ENCODE peak calls at places on chromosomes 2 and 18, in ten cellular contexts. T is B cell; G is tibial nerve; M is progenitor cell of endocrine pancreas; U is AG10803; X is astrocyte of the spinal cord; P is mucosa of descending colon; O is A549; B is CD4-positive, alpha-beta T cell; Z is pancreas. D is an unnamed sample.

GRCh38 chr2:237725661-237726060 is 72.9 kb upstream of the RBM44 start:
- DNase-seq in T (no peak), G (no peak), M (no peak), U (no peak), X (no peak), P (no peak), O (no peak), B (no peak), Z (no peak), D (no peak)

GRCh38 chr18:10401489-10401888 is 52.9 kb upstream of the APCDD1 start:
- DNase-seq in T (no peak), G (no peak), M (no peak), U (no peak), X (no peak), P (no peak), O (no peak), B (no peak), Z (no peak), D (no peak)

GRCh38 chr18:74512321-74513053 is 16.3 kb downstream of the CNDP2 start:
- DNase-seq in T (no peak), G (no peak), M (no peak), U (no peak), X (no peak), P (no peak), O (no peak), B (no peak), Z (no peak), D (no peak)

GRCh38 chr2:207694811-207695281 is 16.6 kb upstream of the CCNYL1 start:
- DNase-seq in T (no peak), G (no peak), M (no peak), U (peak), X (no peak), P (no peak), O (no peak), B (no peak), Z (no peak), D (no peak)

GRCh38 chr2:18721038-18721922 is 131.9 kb upstream of the NT5C1B start:
- DNase-seq in T (no peak), G (no peak), M (no peak), U (no peak), X (peak), P (no peak), O (no peak), B (no peak), Z (no peak), D (peak)

GRCh38 chr2:42618972-42619371 is 50.5 kb downstream of the MTA3 start:
- DNase-seq in T (no peak), G (no peak), M (no peak), U (peak), X (peak), P (no peak), O (peak), B (no peak), Z (no peak), D (peak)

GRCh38 chr2:219513787-219514186 is 495 bp upstream of the ASIC4 start:
- DNase-seq in T (no peak), G (no peak), M (no peak), U (no peak), X (no peak), P (no peak), O (no peak), B (no peak), Z (no peak), D (no peak)

GRCh38 chr18:13629841-13630747 is 96.3 kb downstream of the FAM210A start:
- DNase-seq in T (peak), G (peak), M (peak), U (peak), X (peak), P (no peak), O (peak), B (peak), Z (no peak), D (peak)

GRCh38 chr2:108364676-108365297 is 13.0 kb upstream of the SULT1C4 start:
- DNase-seq in T (no peak), G (no peak), M (no peak), U (peak), X (no peak), P (no peak), O (peak), B (no peak), Z (no peak), D (peak)

GRCh38 chr2:189204322-189204941 is 24.9 kb upstream of the COL5A2 start:
- DNase-seq in T (no peak), G (no peak), M (no peak), U (peak), X (peak), P (no peak), O (peak), B (no peak), Z (no peak), D (no peak)

GRCh38 chr18:58221060-58221725 is 177.2 kb downstream of the NEDD4L start:
- DNase-seq in T (no peak), G (no peak), M (no peak), U (peak), X (peak), P (no peak), O (peak), B (no peak), Z (no peak), D (no peak)

GRCh38 chr2:230134496-230135073 is 65.9 kb upstream of the SLC16A14 start:
- DNase-seq in T (no peak), G (no peak), M (no peak), U (peak), X (peak), P (no peak), O (peak), B (no peak), Z (no peak), D (peak)

GRCh38 chr18:41532344-41533086 is 422.5 kb upstream of the PIK3C3 start:
- DNase-seq in T (no peak), G (no peak), M (no peak), U (no peak), X (peak), P (no peak), O (no peak), B (no peak), Z (no peak), D (peak)

GRCh38 chr2:32825291-32825712 is 121.5 kb upstream of the LTBP1 start:
- DNase-seq in T (no peak), G (peak), M (no peak), U (no peak), X (peak), P (no peak), O (no peak), B (no peak), Z (no peak), D (peak)

GRCh38 chr2:216023055-216023648 is 9.8 kb upstream of the MREG start:
- DNase-seq in T (peak), G (peak), M (no peak), U (peak), X (peak), P (no peak), O (peak), B (peak), Z (no peak), D (peak)

GRCh38 chr2:98134138-98134537 is 47.2 kb downstream of the VWA3B start:
- DNase-seq in T (peak), G (peak), M (no peak), U (no peak), X (peak), P (no peak), O (no peak), B (no peak), Z (no peak), D (no peak)

GRCh38 chr2:219446101-219446504 is 11.5 kb downstream of the SPEG start:
- DNase-seq in T (no peak), G (no peak), M (no peak), U (peak), X (peak), P (no peak), O (peak), B (no peak), Z (no peak), D (no peak)

GRCh38 chr2:112674229-112674628 is 28.5 kb downstream of the SLC20A1 start:
- DNase-seq in T (no peak), G (peak), M (no peak), U (no peak), X (no peak), P (peak), O (no peak), B (no peak), Z (no peak), D (peak)

GRCh38 chr2:119756837-119757236 is 2.9 kb upstream of the PTPN4 start:
- DNase-seq in T (no peak), G (peak), M (no peak), U (peak), X (peak), P (no peak), O (no peak), B (no peak), Z (peak), D (peak)

GRCh38 chr2:97662895-97663625 is 784 bp downstream of the ACTR1B start:
- DNase-seq in T (peak), G (peak), M (no peak), U (peak), X (peak), P (peak), O (peak), B (peak), Z (peak), D (peak)

GRCh38 chr2:102872388-102872787 is 110.6 kb downstream of the TMEM182 start:
- DNase-seq in T (no peak), G (no peak), M (no peak), U (no peak), X (no peak), P (no peak), O (peak), B (no peak), Z (no peak), D (peak)
- TF ChIP-seq CTCF in T (no peak), G (peak), M (peak), U (no peak), X (no peak), P (no peak), O (peak), B (no peak), Z (no peak), D (no peak)

GRCh38 chr2:30503007-30503691 is 56.1 kb downstream of the LCLAT1 start:
- DNase-seq in T (no peak), G (no peak), M (no peak), U (peak), X (no peak), P (no peak), O (no peak), B (no peak), Z (no peak), D (peak)

GRCh38 chr2:30505500-30506180 is 58.6 kb downstream of the LCLAT1 start:
- DNase-seq in T (no peak), G (no peak), M (no peak), U (no peak), X (no peak), P (no peak), O (no peak), B (no peak), Z (no peak), D (no peak)

GRCh38 chr2:30500699-30501098 is 53.7 kb downstream of the LCLAT1 start:
- DNase-seq in T (no peak), G (no peak), M (no peak), U (no peak), X (no peak), P (no peak), O (no peak), B (no peak), Z (no peak), D (no peak)

GRCh38 chr2:30502310-30502709 is 55.3 kb downstream of the LCLAT1 start:
- DNase-seq in T (no peak), G (no peak), M (no peak), U (no peak), X (no peak), P (no peak), O (no peak), B (no peak), Z (no peak), D (no peak)

GRCh38 chr2:30503692-30504076 is 56.6 kb downstream of the LCLAT1 start:
- DNase-seq in T (no peak), G (no peak), M (no peak), U (no peak), X (no peak), P (no peak), O (no peak), B (no peak), Z (no peak), D (no peak)
- TF ChIP-seq CTCF in T (no peak), G (no peak), M (no peak), U (no peak), X (no peak), P (no peak), O (no peak), B (no peak), Z (no peak), D (no peak)

GRCh38 chr2:72581560-72582181 is 244.2 kb downstream of the EXOC6B start:
- DNase-seq in T (no peak), G (no peak), M (no peak), U (no peak), X (no peak), P (no peak), O (peak), B (no peak), Z (peak), D (no peak)
- TF ChIP-seq CTCF in T (no peak), G (no peak), M (peak), U (no peak), X (peak), P (no peak), O (no peak), B (no peak), Z (no peak), D (no peak)

DNA sequence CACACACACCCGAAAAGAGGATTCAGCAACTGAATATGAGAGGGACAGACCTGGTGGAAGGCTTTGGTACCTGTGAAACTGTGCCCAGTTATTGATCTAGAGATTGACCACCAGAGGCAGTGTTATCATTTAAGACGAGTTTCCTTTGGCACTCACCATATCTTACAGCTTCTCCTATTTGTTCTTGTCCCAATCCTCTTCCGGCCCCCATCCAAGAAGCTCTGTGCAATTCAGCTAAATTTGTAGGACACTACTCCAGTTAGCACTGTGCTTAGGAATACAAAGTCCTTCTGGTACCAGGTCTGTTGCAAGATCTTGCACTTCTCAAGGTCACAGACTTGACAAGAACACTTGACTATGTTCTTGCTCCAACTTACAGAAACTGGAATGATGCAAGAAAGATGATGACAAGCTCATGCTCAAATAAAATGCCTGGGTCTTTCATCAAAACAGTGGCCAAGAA is 177.7 kb downstream of the TMEM247 start:
- DNase-seq in T (peak), G (peak), M (no peak), U (peak), X (no peak), P (no peak), O (peak), B (no peak), Z (no peak), D (peak)
- TF ChIP-seq CTCF in T (peak), G (peak), M (peak), U (peak), X (peak), P (no peak), O (peak), B (peak), Z (peak), D (no peak)

GRCh38 chr2:99488999-99489757 is 639 bp downstream of the REV1 start:
- DNase-seq in T (peak), G (peak), M (peak), U (peak), X (peak), P (peak), O (peak), B (peak), Z (peak), D (peak)

GRCh38 chr2:99488587-99488998 is 1.2 kb downstream of the REV1 start:
- DNase-seq in T (no peak), G (no peak), M (no peak), U (peak), X (peak), P (no peak), O (peak), B (no peak), Z (no peak), D (peak)

GRCh38 chr2:99492721-99493120 is 2.9 kb upstream of the REV1 start:
- DNase-seq in T (no peak), G (no peak), M (no peak), U (no peak), X (no peak), P (no peak), O (no peak), B (no peak), Z (no peak), D (no peak)

GRCh38 chr2:99489758-99490087 is at the start of gene REV1:
- DNase-seq in T (no peak), G (no peak), M (peak), U (no peak), X (no peak), P (no peak), O (no peak), B (no peak), Z (no peak), D (no peak)

GRCh38 chr2:99490088-99491065 is 560 bp upstream of the REV1 start:
- DNase-seq in T (peak), G (peak), M (peak), U (peak), X (peak), P (peak), O (peak), B (peak), Z (peak), D (peak)
- TF ChIP-seq CTCF in T (peak), G (peak), M (peak), U (peak), X (peak), P (peak), O (peak), B (peak), Z (peak), D (peak)

GRCh38 chr2:139031722-139032121 is 251.5 kb upstream of the NXPH2 start:
- DNase-seq in T (no peak), G (no peak), M (no peak), U (no peak), X (peak), P (no peak), O (peak), B (no peak), Z (no peak), D (peak)
- TF ChIP-seq CTCF in T (no peak), G (no peak), M (peak), U (no peak), X (peak), P (no peak), O (no peak), B (no peak), Z (no peak), D (peak)

GRCh38 chr2:24924266-24924665 is 4.2 kb upstream of the ADCY3 start:
- DNase-seq in T (no peak), G (no peak), M (no peak), U (no peak), X (no peak), P (no peak), O (no peak), B (no peak), Z (no peak), D (no peak)
- TF ChIP-seq CTCF in T (no peak), G (no peak), M (no peak), U (no peak), X (no peak), P (no peak), O (no peak), B (no peak), Z (no peak), D (no peak)

DNA sequence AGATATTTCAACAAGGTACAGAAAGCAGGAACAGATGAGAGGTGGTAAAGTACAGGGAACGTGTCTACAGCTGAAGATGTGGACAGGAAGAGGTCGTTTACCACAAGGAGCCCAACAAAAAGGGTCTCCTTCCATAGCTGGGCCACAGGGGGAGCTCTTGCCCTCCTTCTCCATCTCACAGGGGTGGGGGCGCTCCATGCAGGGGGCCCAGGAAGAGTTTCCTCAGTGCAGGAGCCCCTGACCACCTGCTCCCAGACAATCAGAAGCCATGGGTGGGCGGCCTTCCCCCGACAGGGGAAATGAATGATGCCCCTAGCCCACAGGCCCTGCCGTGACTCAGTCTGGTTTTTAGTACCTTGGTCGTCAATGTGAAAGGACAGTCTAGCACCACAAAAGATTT is 163.6 kb upstream of the ZNF516 start:
- DNase-seq in T (no peak), G (no peak), M (no peak), U (no peak), X (no peak), P (no peak), O (no peak), B (no peak), Z (no peak), D (peak)
- TF ChIP-seq CTCF in T (no peak), G (peak), M (peak), U (peak), X (peak), P (no peak), O (no peak), B (no peak), Z (no peak), D (peak)

GRCh38 chr2:231541605-231542509 is 11.6 kb upstream of the NMUR1 start:
- DNase-seq in T (no peak), G (no peak), M (no peak), U (no peak), X (no peak), P (no peak), O (peak), B (no peak), Z (no peak), D (no peak)
- TF ChIP-seq CTCF in T (no peak), G (no peak), M (peak), U (no peak), X (peak), P (no peak), O (no peak), B (no peak), Z (no peak), D (peak)

DNA sequence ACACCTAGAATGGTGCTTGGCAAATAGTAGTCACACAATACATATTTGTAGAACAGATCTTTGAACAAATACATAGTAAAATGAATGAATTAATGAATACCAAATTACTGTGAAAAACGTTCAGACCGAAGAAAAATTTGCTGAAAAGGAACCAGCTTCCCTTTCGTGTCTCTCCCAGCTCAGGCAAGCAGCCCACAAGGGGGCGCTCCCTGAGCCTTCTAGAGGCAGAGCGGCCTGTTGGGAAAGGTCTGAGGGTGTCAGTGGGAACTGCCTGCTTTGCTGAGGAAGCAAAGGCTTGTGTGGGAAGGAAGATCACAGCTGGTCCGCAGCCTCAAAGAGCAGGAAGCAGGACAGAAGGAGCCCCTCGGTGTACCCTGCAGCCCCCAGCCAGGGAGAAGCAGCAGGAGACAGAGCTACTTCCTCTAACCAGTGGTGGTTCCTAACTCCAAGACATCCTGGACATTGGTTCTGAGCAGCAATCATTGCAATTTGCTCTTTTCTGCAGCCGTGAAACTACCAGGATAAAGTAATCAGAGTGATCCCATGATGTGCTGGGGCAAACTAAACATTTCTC is 231.1 kb downstream of the ANKRD30B start:
- DNase-seq in T (no peak), G (no peak), M (no peak), U (peak), X (peak), P (no peak), O (peak), B (no peak), Z (no peak), D (no peak)
- TF ChIP-seq CTCF in T (no peak), G (peak), M (no peak), U (peak), X (peak), P (peak), O (no peak), B (no peak), Z (no peak), D (no peak)

D was measured in cardiac muscle cell.